ENCODE peak calls at places on chromosomes 2 and 18, in seven cellular contexts. G is NCI-H2029; E is body of pancreas; K is breast epithelium; P is activated CD4-positive, alpha-beta T cell treated with anti-CD3 and anti-CD28 coated beads for 48 hours; L is H4; O is activated T-helper 1 cell treated with Interleukin-2 at 50 U/mL for 16 hours. Y is an unnamed sample.

GRCh38 chr2:79876430-79876829 is 363.6 kb downstream of the CTNNA2 start:
- DNase-seq in G (no peak), E (peak; percentile 41), K (no peak), P (no peak), L (peak; percentile 44), O (no peak), Y (peak; percentile 30)

GRCh38 chr18:59461171-59461570 is 102.1 kb upstream of the LMAN1 start:
- DNase-seq in G (no peak), E (no peak), K (no peak), P (no peak), L (no peak), O (no peak), Y (no peak)

GRCh38 chr2:157777425-157777824 is 98.7 kb downstream of the ACVR1 start:
- DNase-seq in G (peak; percentile 23), E (peak; percentile 73), K (no peak), P (peak; percentile 64), L (peak; percentile 29), O (no peak), Y (peak; percentile 70)

GRCh38 chr2:51673628-51674027 is 641.7 kb upstream of the NRXN1 start:
- DNase-seq in G (no peak), E (no peak), K (no peak), P (no peak), L (no peak), O (no peak), Y (no peak)

GRCh38 chr2:215748446-215748845 is 264.9 kb downstream of the MREG start:
- DNase-seq in G (no peak), E (peak; percentile 16), K (no peak), P (no peak), L (no peak), O (no peak), Y (no peak)

GRCh38 chr2:23350026-23350791 is 34.8 kb upstream of the KLHL29 start:
- DNase-seq in G (no peak), E (no peak), K (no peak), P (no peak), L (no peak), O (no peak), Y (no peak)

GRCh38 chr2:240397542-240397916 is 37.9 kb upstream of the GPC1 start:
- DNase-seq in G (no peak), E (peak; percentile 6), K (peak; percentile 39), P (no peak), L (no peak), O (no peak), Y (no peak)

GRCh38 chr2:71884303-71885042 is 263.2 kb downstream of the CYP26B1 start:
- DNase-seq in G (no peak), E (no peak), K (no peak), P (no peak), L (peak; percentile 46), O (no peak), Y (no peak)

GRCh38 chr2:28610583-28611201 is 114.8 kb downstream of the PLB1 start:
- DNase-seq in G (no peak), E (peak; percentile 41), K (no peak), P (peak; percentile 64), L (peak; percentile 90), O (no peak), Y (peak; percentile 75)

GRCh38 chr2:47218899-47219525 is 63.9 kb upstream of the STPG4 start:
- DNase-seq in G (no peak), E (no peak), K (no peak), P (no peak), L (no peak), O (no peak), Y (no peak)

GRCh38 chr2:69642709-69643601 is 584 bp downstream of the AAK1 start:
- DNase-seq in G (peak; percentile 3), E (peak; percentile 58), K (no peak), P (peak; percentile 81), L (peak; percentile 52), O (peak; percentile 30), Y (peak; percentile 52)

GRCh38 chr2:48264632-48265031 is 265.3 kb upstream of the STON1 start:
- DNase-seq in G (no peak), E (no peak), K (no peak), P (no peak), L (no peak), O (no peak), Y (no peak)

GRCh38 chr18:37346048-37346447 is 219.6 kb downstream of the CELF4 start:
- DNase-seq in G (no peak), E (no peak), K (no peak), P (no peak), L (no peak), O (no peak), Y (no peak)

GRCh38 chr2:196314780-196315179 is 143.4 kb upstream of the STK17B start:
- DNase-seq in G (no peak), E (no peak), K (no peak), P (no peak), L (peak; percentile 29), O (no peak), Y (peak; percentile 21)

GRCh38 chr2:101360229-101360628 is 27.1 kb downstream of the CREG2 start:
- DNase-seq in G (no peak), E (no peak), K (no peak), P (no peak), L (no peak), O (no peak), Y (peak; percentile 56)

GRCh38 chr18:2104620-2105462 is 466.5 kb downstream of the METTL4 start:
- DNase-seq in G (no peak), E (peak; percentile 66), K (no peak), P (peak; percentile 67), L (peak; percentile 49), O (peak; percentile 7), Y (peak; percentile 82)

GRCh38 chr2:180696005-180696404 is 284.4 kb upstream of the UBE2E3 start:
- DNase-seq in G (peak; percentile 9), E (no peak), K (no peak), P (no peak), L (no peak), O (no peak), Y (no peak)

GRCh38 chr2:196528486-196529223 is 110.9 kb upstream of the CCDC150 start:
- DNase-seq in G (no peak), E (no peak), K (no peak), P (no peak), L (no peak), O (no peak), Y (no peak)